ENCODE peak calls at places on chromosomes 7 and 10, in eight cellular contexts. S is left lung; L is brain microvascular endothelial cell; V is astrocyte; Z is HL-60; R is naive thymus-derived CD4-positive, alpha-beta T cell; U is kidney; A is gastrocnemius medialis. O is an unnamed sample.

GRCh38 chr10:72612203-72612826 is 13.6 kb downstream of the MICU1 start:
- DNase-seq in S (no peak), L (no peak), V (no peak), Z (no peak), R (no peak), U (no peak), A (no peak), O (no peak)

GRCh38 chr7:17746131-17746530 is 194.2 kb downstream of the SNX13 start:
- DNase-seq in S (no peak), L (no peak), V (no peak), Z (no peak), R (no peak), U (no peak), A (no peak), O (no peak)

GRCh38 chr7:108402865-108403264 is 53.4 kb downstream of the NRCAM start:
- DNase-seq in S (no peak), L (peak; percentile 73), V (peak; percentile 43), Z (no peak), R (no peak), U (no peak), A (no peak), O (no peak)

GRCh38 chr10:75229961-75230360 is 5.8 kb downstream of the COMTD1 start:
- DNase-seq in S (no peak), L (peak; percentile 48), V (peak; percentile 37), Z (no peak), R (no peak), U (no peak), A (no peak), O (no peak)

GRCh38 chr7:24042028-24042427 is 242.0 kb upstream of the NPY start:
- DNase-seq in S (no peak), L (no peak), V (no peak), Z (no peak), R (no peak), U (no peak), A (no peak), O (no peak)

GRCh38 chr7:121219031-121219430 is 109.8 kb upstream of the WNT16 start:
- DNase-seq in S (no peak), L (no peak), V (peak; percentile 16), Z (no peak), R (no peak), U (no peak), A (no peak), O (no peak)

GRCh38 chr7:22876986-22877729 is 54.5 kb upstream of the TOMM7 start:
- DNase-seq in S (no peak), L (no peak), V (no peak), Z (no peak), R (no peak), U (no peak), A (no peak), O (no peak)

GRCh38 chr10:94623572-94623971 is 60.0 kb upstream of the CYP2C18 start:
- DNase-seq in S (no peak), L (peak; percentile 1), V (peak; percentile 22), Z (no peak), R (no peak), U (no peak), A (no peak), O (no peak)

GRCh38 chr7:128090492-128090891 is 59.3 kb upstream of the LRRC4 start:
- DNase-seq in S (no peak), L (no peak), V (no peak), Z (no peak), R (no peak), U (no peak), A (no peak), O (no peak)

GRCh38 chr10:89515031-89515841 is 20.2 kb downstream of the SLC16A12 start:
- DNase-seq in S (no peak), L (peak; percentile 99), V (peak; percentile 100), Z (no peak), R (no peak), U (no peak), A (no peak), O (no peak)

GRCh38 chr10:73332379-73332778 is 26.3 kb downstream of the CFAP70 start:
- DNase-seq in S (no peak), L (no peak), V (no peak), Z (no peak), R (no peak), U (no peak), A (no peak), O (no peak)

GRCh38 chr10:35928017-35928619 is 286.0 kb upstream of the FZD8 start:
- DNase-seq in S (no peak), L (peak; percentile 32), V (no peak), Z (no peak), R (no peak), U (no peak), A (no peak), O (no peak)

GRCh38 chr10:101896466-101896865 is 52.9 kb upstream of the KCNIP2 start:
- DNase-seq in S (no peak), L (no peak), V (peak; percentile 25), Z (no peak), R (no peak), U (no peak), A (no peak), O (no peak)

GRCh38 chr7:55261386-55261770 is 103.8 kb upstream of the LANCL2 start:
- DNase-seq in S (no peak), L (no peak), V (no peak), Z (no peak), R (no peak), U (no peak), A (no peak), O (peak; percentile 11)

GRCh38 chr10:22655312-22655973 is 58.9 kb downstream of the PIP4K2A start:
- DNase-seq in S (no peak), L (peak; percentile 64), V (peak; percentile 50), Z (no peak), R (peak; percentile 77), U (no peak), A (no peak), O (no peak)

GRCh38 chr7:155344618-155345433 is 47.1 kb downstream of the INSIG1 start:
- DNase-seq in S (peak; percentile 70), L (peak; percentile 64), V (peak; percentile 40), Z (peak; percentile 69), R (peak; percentile 66), U (peak; percentile 89), A (peak; percentile 52), O (peak; percentile 80)
- H3K27ac ChIP-seq in S (no peak overlapping the region), L (no peak overlapping the region), V (no peak overlapping the region), Z (no peak overlapping the region), R (no peak overlapping the region), U (no peak overlapping the region), A (no peak overlapping the region), O (no peak overlapping the region)

GRCh38 chr10:13684813-13685511 is 98.2 kb downstream of the PRPF18 start:
- DNase-seq in S (no peak), L (no peak), V (no peak), Z (no peak), R (no peak), U (no peak), A (no peak), O (no peak)
- H3K4me3 ChIP-seq in S (no peak overlapping the region), L (no peak overlapping the region), V (no peak overlapping the region), Z (no peak overlapping the region), R (no peak overlapping the region), U (no peak overlapping the region), A (peak overlapping the region; percentile 12), O (no peak overlapping the region)

GRCh38 chr7:2862831-2863361 is 18.8 kb upstream of the GNA12 start:
- DNase-seq in S (no peak), L (peak; percentile 85), V (peak; percentile 93), Z (peak; percentile 80), R (no peak), U (no peak), A (no peak), O (no peak)

GRCh38 chr7:2863461-2864066 is 19.5 kb upstream of the GNA12 start:
- DNase-seq in S (peak; percentile 83), L (peak; percentile 97), V (peak; percentile 97), Z (peak; percentile 93), R (peak; percentile 19), U (peak; percentile 96), A (peak; percentile 74), O (peak; percentile 93)

GRCh38 chr7:2864204-2864985 is 20.3 kb upstream of the GNA12 start:
- DNase-seq in S (no peak), L (no peak), V (no peak), Z (no peak), R (no peak), U (no peak), A (no peak), O (no peak)

GRCh38 chr7:2866601-2867000 is 22.5 kb upstream of the GNA12 start:
- DNase-seq in S (no peak), L (no peak), V (no peak), Z (no peak), R (no peak), U (no peak), A (no peak), O (no peak)

GRCh38 chr7:2864999-2865670 is 21.0 kb upstream of the GNA12 start:
- DNase-seq in S (no peak), L (peak; percentile 60), V (peak; percentile 36), Z (peak; percentile 53), R (peak; percentile 54), U (no peak), A (peak; percentile 35), O (peak; percentile 86)
- H3K27ac ChIP-seq in S (peak overlapping the region; percentile 88), L (no peak overlapping the region), V (no peak overlapping the region), Z (no peak overlapping the region), R (no peak overlapping the region), U (no peak overlapping the region), A (no peak overlapping the region), O (no peak overlapping the region)

GRCh38 chr7:27141138-27141537 is 2.3 kb downstream of the HOXA5 start:
- DNase-seq in S (no peak), L (no peak), V (no peak), Z (no peak), R (no peak), U (no peak), A (no peak), O (no peak)

GRCh38 chr7:27139335-27140107 is 4.0 kb downstream of the HOXA5 start:
- DNase-seq in S (peak; percentile 34), L (no peak), V (no peak), Z (no peak), R (no peak), U (peak; percentile 87), A (no peak), O (no peak)

GRCh38 chr7:27141591-27142561 is 1.6 kb downstream of the HOXA5 start:
- DNase-seq in S (no peak), L (no peak), V (no peak), Z (no peak), R (no peak), U (peak; percentile 50), A (no peak), O (no peak)

GRCh38 chr7:27138987-27139334 is 4.5 kb downstream of the HOXA5 start:
- DNase-seq in S (no peak), L (no peak), V (no peak), Z (no peak), R (no peak), U (no peak), A (no peak), O (no peak)

DNA sequence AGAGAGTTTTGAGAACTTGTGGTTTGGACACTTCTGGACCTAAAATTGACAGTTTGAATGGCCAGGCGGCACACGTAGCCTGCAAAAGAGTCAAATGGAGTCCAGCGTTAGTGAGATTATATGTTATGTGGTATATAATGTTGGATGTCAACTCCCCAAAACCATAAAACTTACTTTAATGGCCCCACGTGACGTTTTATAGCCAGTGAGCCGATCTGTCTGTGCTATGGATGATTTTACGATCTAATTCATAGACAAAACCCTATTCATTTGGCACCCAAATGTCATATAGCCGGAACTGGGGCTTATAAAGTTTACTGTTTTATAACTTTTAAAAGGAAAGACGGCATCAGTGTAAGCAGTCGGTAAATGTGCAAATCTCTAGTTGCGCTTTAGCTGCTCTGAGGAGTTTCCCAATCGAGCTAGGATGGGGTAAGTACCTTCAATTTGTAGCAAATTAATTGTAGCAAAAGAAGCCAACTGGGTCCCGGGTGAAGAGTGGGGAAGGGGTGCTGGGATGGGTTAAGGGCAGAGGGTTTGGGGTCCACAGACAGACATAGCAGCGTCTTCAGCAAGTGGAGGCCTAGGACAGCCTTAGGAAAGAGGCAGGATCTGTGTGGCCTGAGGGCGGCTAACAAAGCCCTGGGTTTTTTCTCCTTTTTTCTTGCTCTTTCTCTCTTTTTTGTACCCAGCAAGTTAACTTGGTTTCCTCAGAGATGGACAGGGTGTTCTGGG is 3.2 kb downstream of the HOXA5 start:
- DNase-seq in S (no peak), L (no peak), V (no peak), Z (no peak), R (no peak), U (no peak), A (no peak), O (no peak)
- H3K4me3 ChIP-seq in S (peak overlapping the region; percentile 52), L (no peak overlapping the region), V (no peak overlapping the region), Z (no peak overlapping the region), R (no peak overlapping the region), U (peak overlapping the region; percentile 89), A (no peak overlapping the region), O (no peak overlapping the region)

O was measured in right atrium auricular region.